ENCODE peak calls at places on chromosome 14, in five cellular contexts. J is SW 1271, D is fibroblast of pulmonary artery, L is SW480, T is GM04504. W is an unnamed sample.

GRCh38 chr14:71883094-71883493 is 49.1 kb upstream of the RGS6 start:
- DNase-seq in L (no peak), J (no peak), D (no peak), T (no peak), W (no peak)

GRCh38 chr14:95098984-95099599 is 58.2 kb downstream of the DICER1 start:
- DNase-seq in T (peak), D (peak), L (peak), J (no peak), W (peak)

GRCh38 chr14:63454863-63455622 is 88.1 kb downstream of the PPP2R5E start:
- DNase-seq in T (peak), D (peak), L (no peak), J (no peak), W (no peak)

GRCh38 chr14:31926652-31927347 is 150.3 kb upstream of the ARHGAP5 start:
- DNase-seq in L (no peak), T (no peak), D (peak), J (no peak), W (no peak)

GRCh38 chr14:32252030-32252670 is 49.1 kb upstream of the RNU6-8 start:
- DNase-seq in D (peak), J (peak), T (peak), L (peak), W (peak)

GRCh38 chr14:68563256-68564131 is 229.4 kb downstream of the ZFP36L1 start:
- DNase-seq in D (peak), J (no peak), L (peak), T (no peak), W (no peak)

GRCh38 chr14:59585891-59586554 is 9.4 kb upstream of the CCDC175 start:
- DNase-seq in J (no peak), T (no peak), D (peak), L (no peak), W (no peak)

GRCh38 chr14:71474291-71474690 is 457.9 kb upstream of the RGS6 start:
- DNase-seq in T (no peak), L (no peak), D (peak), J (no peak), W (no peak)

GRCh38 chr14:68384335-68384734 is 408.5 kb downstream of the ZFP36L1 start:
- DNase-seq in L (no peak), J (no peak), T (no peak), D (peak), W (no peak)

W was measured in AG04450.